ENCODE peak calls at places on chromosomes 11 and 22, in ten cellular contexts. N, D, X, Y, S, Z, E, I, G and J are unnamed samples.

GRCh38 chr22:40512426-40513136 is 123.9 kb downstream of the MRTFA start:
- DNase-seq in D (peak), I (no peak), G (no peak), Z (no peak), S (no peak), X (peak), Y (no peak), E (peak), N (no peak), J (no peak)

GRCh38 chr11:10654211-10655150 is 39.1 kb downstream of the IRAG1 start:
- DNase-seq in Z (peak), E (peak), D (peak), I (peak), S (no peak), G (peak), N (no peak), Y (peak), X (peak), J (no peak)

GRCh38 chr11:86097965-86098364 is 29.1 kb upstream of the PICALM start:
- DNase-seq in N (no peak), D (no peak), S (no peak), Y (no peak), G (no peak), I (no peak), X (no peak), Z (no peak), E (no peak), J (no peak)

GRCh38 chr11:67178421-67178820 is 59.4 kb downstream of the KDM2A start:
- DNase-seq in I (no peak), Z (no peak), X (no peak), E (no peak), N (no peak), D (no peak), Y (no peak), S (no peak), G (no peak), J (no peak)

GRCh38 chr11:68146010-68146540 is 24.9 kb upstream of the CHKA start:
- DNase-seq in Z (peak), D (peak), X (peak), E (no peak), I (no peak), G (no peak), Y (no peak), S (no peak), N (peak), J (no peak)

GRCh38 chr11:119709638-119710346 is 19.2 kb downstream of the NECTIN1 start:
- DNase-seq in S (no peak), N (no peak), I (peak), D (no peak), G (no peak), X (no peak), Y (peak), E (no peak), Z (no peak), J (no peak)

GRCh38 chr22:24989541-24989951 is 37.0 kb downstream of the KIAA1671 start:
- DNase-seq in D (no peak), S (no peak), Y (no peak), X (no peak), E (no peak), N (peak), Z (no peak), I (no peak), G (no peak), J (no peak)

GRCh38 chr11:8867856-8868705 is 42.9 kb upstream of the AKIP1 start:
- DNase-seq in S (no peak), I (no peak), G (no peak), Z (no peak), Y (no peak), N (no peak), D (no peak), X (no peak), E (peak), J (no peak)

GRCh38 chr11:128039140-128040021 is 548.0 kb downstream of the ETS1 start:
- DNase-seq in N (no peak), D (no peak), X (peak), G (no peak), S (no peak), Y (no peak), Z (peak), I (no peak), E (peak), J (peak)

GRCh38 chr11:65429724-65430405 is 7.3 kb downstream of the NEAT1 start:
- DNase-seq in G (no peak), Z (peak), I (no peak), D (no peak), N (peak), Y (peak), E (peak), X (peak), S (no peak), J (no peak)

GRCh38 chr11:32154275-32154674 is 63.4 kb downstream of the RCN1 start:
- DNase-seq in E (peak), I (peak), G (peak), Z (no peak), D (no peak), N (no peak), X (no peak), S (no peak), Y (no peak), J (no peak)

GRCh38 chr22:22928666-22929380 is 41.2 kb downstream of the IGLL5 start:
- DNase-seq in X (no peak), S (no peak), E (peak), D (no peak), G (no peak), N (peak), Z (peak), I (peak), Y (no peak), J (peak)

GRCh38 chr22:49329636-49330035 is 498.0 kb downstream of the BRD1 start:
- DNase-seq in E (no peak), S (no peak), N (no peak), X (no peak), Z (no peak), G (no peak), D (no peak), I (peak), Y (peak), J (no peak)

GRCh38 chr22:20904008-20904979 is 12.9 kb upstream of the CRKL start:
- DNase-seq in Y (no peak), E (peak), X (peak), G (peak), I (no peak), D (peak), N (no peak), S (no peak), Z (no peak), J (no peak)

GRCh38 chr11:79062814-79063762 is 377.7 kb downstream of the TENM4 start:
- DNase-seq in Z (no peak), N (no peak), S (no peak), D (peak), G (peak), Y (peak), E (peak), I (no peak), X (no peak), J (no peak)

GRCh38 chr11:130071211-130071712 is 1.6 kb downstream of the APLP2 start:
- DNase-seq in I (no peak), X (no peak), S (no peak), D (peak), E (peak), Y (no peak), N (no peak), Z (no peak), G (no peak), J (no peak)

GRCh38 chr11:31262761-31263160 is 106.8 kb downstream of the DCDC1 start:
- DNase-seq in N (no peak), I (no peak), S (no peak), G (no peak), E (peak), D (no peak), X (no peak), Z (no peak), Y (no peak), J (no peak)

GRCh38 chr11:34988294-34989255 is 72.2 kb downstream of the PDHX start:
- DNase-seq in S (no peak), G (no peak), Z (no peak), N (no peak), D (no peak), E (no peak), X (no peak), Y (no peak), I (peak), J (no peak)

GRCh38 chr11:45922425-45923082 is at the start of gene LARGE2:
- DNase-seq in S (no peak), E (peak), D (peak), N (no peak), Z (no peak), G (no peak), X (peak), I (peak), Y (peak), J (peak)

GRCh38 chr11:7548659-7549283 is 35.0 kb downstream of the PPFIBP2 start:
- DNase-seq in E (peak), S (no peak), N (peak), I (peak), D (no peak), Z (peak), X (no peak), G (peak), Y (peak), J (no peak)
- TF ChIP-seq CTCF in E (peak), S (no peak), N (peak), I (peak), D (peak), Z (peak), X (no peak), G (peak), Y (peak), J (no peak)

GRCh38 chr11:60633645-60634044 is 65.8 kb upstream of the MS4A8 start:
- DNase-seq in X (no peak), I (peak), G (no peak), N (no peak), Y (no peak), D (no peak), Z (no peak), E (no peak), S (no peak), J (no peak)

GRCh38 chr11:60629399-60629798 is 70.0 kb upstream of the MS4A8 start:
- DNase-seq in E (no peak), X (no peak), S (no peak), Z (no peak), G (no peak), N (no peak), D (no peak), I (no peak), Y (no peak), J (no peak)

GRCh38 chr11:60631939-60632338 is 67.5 kb upstream of the MS4A8 start:
- DNase-seq in E (no peak), N (no peak), G (no peak), D (no peak), X (no peak), Y (no peak), Z (no peak), I (no peak), S (no peak), J (no peak)

GRCh38 chr11:60634151-60634550 is 65.3 kb upstream of the MS4A8 start:
- DNase-seq in E (no peak), D (no peak), N (no peak), X (no peak), Y (peak), Z (no peak), I (peak), G (peak), S (no peak), J (no peak)
- TF ChIP-seq CTCF in E (no peak), D (no peak), N (no peak), X (no peak), Y (peak), Z (peak), I (peak), G (peak), S (no peak), J (no peak)

DNA sequence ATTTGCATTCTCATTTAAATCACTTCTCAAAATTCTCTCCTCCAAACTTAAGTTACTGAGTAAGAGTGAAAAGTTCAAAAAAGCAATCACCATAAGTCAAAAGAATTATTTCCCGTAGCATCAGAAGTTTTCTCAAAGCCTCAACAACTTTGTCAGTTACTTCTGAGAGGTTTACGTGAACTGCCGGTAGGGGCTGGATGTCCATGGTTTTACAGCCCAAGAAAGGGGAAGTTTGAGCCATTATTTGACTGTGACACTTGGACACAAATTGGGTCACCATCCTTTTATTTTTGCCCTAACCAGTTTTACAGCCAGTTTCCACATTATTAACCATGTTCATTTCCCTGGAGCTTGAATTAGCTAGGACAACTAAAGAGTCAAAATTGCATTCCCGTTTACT is 7.5 kb downstream of the POU2AF3 start:
- DNase-seq in S (no peak), Y (no peak), X (no peak), D (no peak), E (no peak), G (no peak), I (no peak), Z (no peak), N (no peak), J (no peak)
- TF ChIP-seq CTCF in S (no peak), Y (no peak), X (no peak), D (no peak), E (no peak), G (no peak), I (no peak), Z (no peak), N (no peak), J (no peak)

GRCh38 chr11:77233011-77233410 is 68.5 kb downstream of the GDPD4 start:
- DNase-seq in D (no peak), Y (no peak), I (no peak), X (no peak), Z (no peak), G (no peak), E (no peak), N (no peak), S (no peak), J (no peak)

GRCh38 chr11:77232242-77232641 is 69.2 kb downstream of the GDPD4 start:
- DNase-seq in E (no peak), I (no peak), S (no peak), X (no peak), Z (no peak), D (no peak), Y (no peak), N (no peak), G (no peak), J (no peak)

GRCh38 chr11:77230878-77231605 is 70.4 kb downstream of the GDPD4 start:
- DNase-seq in Z (no peak), S (no peak), X (no peak), D (no peak), I (no peak), Y (no peak), E (no peak), G (no peak), N (no peak), J (no peak)

GRCh38 chr11:77236901-77237300 is 64.6 kb downstream of the GDPD4 start:
- DNase-seq in S (no peak), X (no peak), D (no peak), E (no peak), I (no peak), N (no peak), Y (no peak), G (no peak), Z (no peak), J (no peak)

DNA sequence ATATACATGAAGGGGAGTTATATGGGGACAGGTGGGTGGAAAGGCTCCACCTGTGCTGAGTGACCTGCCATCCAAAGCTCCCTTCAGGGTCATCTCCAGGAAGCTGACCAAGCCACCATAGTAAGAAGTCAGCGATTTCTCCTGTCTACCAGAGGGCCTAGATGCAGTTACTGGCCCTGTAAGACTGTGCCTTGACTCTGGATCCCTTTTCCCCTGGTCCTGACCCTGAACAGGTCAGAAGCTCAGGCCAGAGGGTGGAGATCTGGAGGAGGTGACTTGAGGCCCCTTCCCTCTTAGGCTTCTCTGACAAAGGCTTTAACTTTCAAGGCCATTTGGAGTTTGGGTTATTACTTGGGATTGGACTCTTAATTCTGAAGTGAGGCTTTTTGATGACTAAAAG is 69.7 kb downstream of the GDPD4 start:
- DNase-seq in Y (no peak), X (no peak), D (no peak), G (no peak), N (no peak), I (no peak), S (no peak), Z (no peak), E (no peak), J (no peak)
- TF ChIP-seq CTCF in Y (no peak), X (no peak), D (no peak), G (no peak), N (no peak), I (no peak), S (no peak), Z (no peak), E (no peak), J (no peak)

GRCh38 chr11:12017243-12017678 is 8.8 kb upstream of the DKK3 start:
- DNase-seq in S (no peak), Z (no peak), G (no peak), I (no peak), D (no peak), X (no peak), Y (no peak), E (no peak), N (no peak), J (no peak)

GRCh38 chr11:12020546-12020945 is 12.1 kb upstream of the DKK3 start:
- DNase-seq in D (no peak), E (no peak), X (no peak), Y (peak), Z (no peak), S (no peak), I (no peak), N (no peak), G (no peak), J (no peak)

GRCh38 chr11:12017865-12018453 is 9.5 kb upstream of the DKK3 start:
- DNase-seq in Y (no peak), S (no peak), Z (no peak), X (no peak), G (no peak), N (no peak), E (no peak), I (no peak), D (no peak), J (no peak)

GRCh38 chr11:12019867-12020416 is 11.5 kb upstream of the DKK3 start:
- DNase-seq in I (no peak), E (no peak), Z (no peak), S (no peak), X (no peak), Y (no peak), N (no peak), D (no peak), G (no peak), J (no peak)

GRCh38 chr11:12019337-12019736 is 10.9 kb upstream of the DKK3 start:
- DNase-seq in D (no peak), E (no peak), X (no peak), N (no peak), G (no peak), S (no peak), Z (no peak), Y (no peak), I (no peak), J (no peak)
- TF ChIP-seq CTCF in D (no peak), E (no peak), X (no peak), N (no peak), G (no peak), S (no peak), Z (no peak), Y (no peak), I (no peak), J (no peak)

DNA sequence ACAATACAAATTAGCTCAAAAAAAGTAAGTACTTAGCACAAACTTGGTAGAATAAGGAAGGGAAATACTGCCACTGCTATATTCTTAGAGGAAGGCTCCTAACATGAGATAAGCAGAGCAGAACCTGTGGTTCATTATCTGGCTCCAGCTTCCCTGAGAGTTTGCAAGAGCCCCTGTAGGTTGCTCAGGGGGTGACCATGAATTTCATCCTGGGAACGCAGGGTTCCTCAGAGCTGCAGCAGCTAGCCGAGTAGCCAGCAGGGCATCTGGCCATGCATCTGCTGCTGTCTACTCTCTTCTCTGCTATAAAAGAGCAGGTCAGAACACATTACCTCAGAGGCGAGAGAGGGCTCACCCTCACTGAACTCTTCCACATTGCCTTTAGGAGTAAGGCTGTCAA is 67.3 kb downstream of the TRPC6 start:
- DNase-seq in Z (no peak), N (no peak), X (no peak), S (no peak), I (no peak), Y (peak), G (no peak), E (no peak), D (no peak), J (no peak)
- TF ChIP-seq CTCF in Z (no peak), N (no peak), X (no peak), S (no peak), I (no peak), Y (peak), G (peak), E (no peak), D (no peak), J (no peak)

DNA sequence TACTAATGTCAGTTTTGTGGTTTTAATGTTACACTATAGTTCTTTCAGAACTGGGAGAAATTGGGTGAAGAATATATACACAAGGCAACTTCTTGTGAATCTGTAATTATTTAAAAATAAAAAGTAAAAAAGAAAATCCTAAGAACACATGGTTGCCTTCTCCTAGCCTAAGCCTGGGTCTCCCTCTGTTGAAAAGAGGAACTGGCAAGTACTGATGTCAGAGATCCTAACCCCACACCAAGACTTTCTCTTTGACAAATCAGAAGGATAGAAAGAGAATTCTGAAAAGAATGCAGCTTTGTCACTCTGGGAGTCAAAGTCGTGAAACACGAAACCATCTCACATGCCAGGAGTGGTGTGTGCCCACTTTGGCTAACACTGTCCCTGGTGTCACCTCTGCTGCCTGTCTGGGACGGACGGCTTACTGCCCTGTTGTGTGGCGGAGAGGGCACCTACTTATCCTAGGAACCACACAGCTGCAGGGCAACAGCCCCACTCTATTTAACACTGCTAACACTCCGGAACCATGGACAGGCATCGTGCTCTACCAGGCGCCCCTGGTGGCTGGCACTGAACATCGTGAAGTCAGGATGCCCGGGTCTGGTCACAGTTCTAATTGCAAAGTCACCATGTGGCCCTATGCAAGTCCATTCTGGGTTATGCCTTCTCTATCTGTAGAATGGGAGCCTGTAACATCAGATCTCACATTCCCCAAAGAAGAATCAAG is 108.8 kb upstream of the CD82 start:
- DNase-seq in S (no peak), N (no peak), E (peak), G (peak), Y (peak), Z (no peak), I (no peak), X (no peak), D (peak), J (no peak)
- TF ChIP-seq CTCF in S (no peak), N (no peak), E (peak), G (peak), Y (peak), Z (peak), I (no peak), X (no peak), D (peak), J (no peak)